ENCODE peak calls at places on chromosome 21, in ten cellular contexts. K is CD8-positive, alpha-beta memory T cell; Y is HAP-1; T is fibroblast of lung; C is left ventricle myocardium inferior; A is heart right ventricle; B is neural progenitor cell; W is pancreas; V is A549; O is colonic mucosa. L is an unnamed sample. For H3K9me3, the result is how much of the 10 kb centered on the place peaks cover.

GRCh38 chr21:43352568-43353281 is 74.2 kb downstream of the SIK1 start:
- DNase-seq in K (no peak), Y (peak), T (no peak), C (no peak), A (no peak), B (no peak), W (no peak), V (no peak), O (no peak), L (no peak)

GRCh38 chr21:45378258-45378966 is 26.6 kb upstream of the COL18A1 start:
- DNase-seq in K (no peak), Y (peak), T (peak), C (peak), A (no peak), B (peak), W (peak), V (no peak), O (no peak), L (no peak)

GRCh38 chr21:46354046-46354445 is 30.1 kb downstream of the PCNT start:
- DNase-seq in K (no peak), Y (no peak), T (no peak), C (no peak), A (no peak), B (no peak), W (no peak), V (no peak), O (no peak), L (no peak)

GRCh38 chr21:27805696-27806095 is 838.8 kb upstream of the ADAMTS5 start:
- DNase-seq in K (no peak), Y (no peak), T (no peak), C (no peak), A (no peak), B (no peak), W (no peak), V (no peak), O (no peak), L (no peak)

GRCh38 chr21:43923391-43923790 is 58.4 kb downstream of the AGPAT3 start:
- DNase-seq in K (no peak), Y (no peak), T (peak), C (no peak), A (no peak), B (no peak), W (no peak), V (no peak), O (no peak), L (no peak)

GRCh38 chr21:38824124-38824822 is 18.5 kb downstream of the ETS2 start:
- DNase-seq in K (no peak), Y (no peak), T (peak), C (no peak), A (no peak), B (no peak), W (no peak), V (no peak), O (peak), L (no peak)

GRCh38 chr21:38310619-38311018 is 53.8 kb downstream of the KCNJ15 start:
- DNase-seq in K (no peak), Y (no peak), T (peak), C (no peak), A (no peak), B (no peak), W (no peak), V (no peak), O (no peak), L (no peak)

GRCh38 chr21:38507374-38507942 is 9.2 kb upstream of the ERG start:
- DNase-seq in K (no peak), Y (no peak), T (no peak), C (no peak), A (no peak), B (no peak), W (no peak), V (no peak), O (no peak), L (no peak)

GRCh38 chr21:44929799-44930542 is 9.3 kb upstream of the ITGB2 start:
- DNase-seq in K (no peak), Y (no peak), T (no peak), C (peak), A (no peak), B (no peak), W (no peak), V (no peak), O (no peak), L (no peak)

GRCh38 chr21:34807146-34807880 is 138.5 kb downstream of the CLIC6 start:
- DNase-seq in K (peak), Y (no peak), T (peak), C (no peak), A (no peak), B (no peak), W (no peak), V (peak), O (no peak), L (peak)

GRCh38 chr21:27590271-27590670 is 623.4 kb upstream of the ADAMTS5 start:
- DNase-seq in K (no peak), Y (no peak), T (no peak), C (peak), A (peak), B (no peak), W (no peak), V (no peak), O (no peak), L (peak)

GRCh38 chr21:21029159-21029558 is 30.9 kb downstream of the NCAM2 start:
- DNase-seq in K (no peak), Y (peak), T (peak), C (no peak), A (no peak), B (no peak), W (no peak), V (no peak), O (no peak), L (peak)

GRCh38 chr21:38349111-38349746 is 92.4 kb downstream of the KCNJ15 start:
- DNase-seq in K (no peak), Y (no peak), T (no peak), C (no peak), A (no peak), B (no peak), W (no peak), V (no peak), O (no peak), L (peak)

GRCh38 chr21:44365967-44366585 is 12.7 kb downstream of the TRPM2 start:
- DNase-seq in K (no peak), Y (no peak), T (no peak), C (no peak), A (no peak), B (no peak), W (peak), V (no peak), O (no peak), L (no peak)

GRCh38 chr21:46205121-46205520 is 20.9 kb upstream of the SPATC1L start:
- DNase-seq in K (no peak), Y (no peak), T (no peak), C (peak), A (no peak), B (no peak), W (peak), V (no peak), O (no peak), L (no peak)

GRCh38 chr21:44952116-44952928 is 12.5 kb downstream of the SLX9 start:
- DNase-seq in K (no peak), Y (no peak), T (no peak), C (peak), A (peak), B (no peak), W (no peak), V (no peak), O (no peak), L (no peak)

GRCh38 chr21:41997657-41998056 is 12.5 kb downstream of the ZBTB21 start:
- DNase-seq in K (no peak), Y (no peak), T (no peak), C (no peak), A (no peak), B (no peak), W (no peak), V (no peak), O (no peak), L (no peak)

GRCh38 chr21:42103843-42104242 is 32.7 kb downstream of the UMODL1 start:
- DNase-seq in K (no peak), Y (no peak), T (no peak), C (no peak), A (no peak), B (no peak), W (no peak), V (no peak), O (no peak), L (no peak)

GRCh38 chr21:46095106-46095719 is 2.7 kb upstream of the COL6A2 start:
- DNase-seq in K (no peak), Y (no peak), T (no peak), C (no peak), A (no peak), B (no peak), W (no peak), V (no peak), O (no peak), L (no peak)

GRCh38 chr21:37658994-37659458 is 257.2 kb downstream of the KCNJ6 start:
- DNase-seq in K (no peak), Y (no peak), T (peak), C (no peak), A (no peak), B (no peak), W (no peak), V (peak), O (no peak), L (no peak)

GRCh38 chr21:43318841-43319781 is 107.8 kb downstream of the SIK1 start:
- DNase-seq in K (no peak), Y (no peak), T (peak), C (no peak), A (peak), B (no peak), W (no peak), V (no peak), O (no peak), L (peak)

GRCh38 chr21:42672699-42673458 is 19.5 kb downstream of the PDE9A start:
- DNase-seq in K (no peak), Y (no peak), T (peak), C (no peak), A (no peak), B (peak), W (no peak), V (no peak), O (no peak), L (peak)

GRCh38 chr21:18041012-18041411 is 203.6 kb upstream of the CHODL start:
- DNase-seq in K (no peak), Y (peak), T (no peak), C (no peak), A (no peak), B (peak), W (no peak), V (no peak), O (no peak), L (peak)

GRCh38 chr21:33268736-33269441 is 2.7 kb downstream of the IL10RB start:
- DNase-seq in K (no peak), Y (no peak), T (no peak), C (no peak), A (no peak), B (no peak), W (peak), V (no peak), O (peak), L (no peak)
- H3K9me3 ChIP-seq in K (under half), Y (under half), T (under half), C (under half), A (under half), B (under half), W (under half), V (under half), O (under half), L (under half)

GRCh38 chr21:26070121-26070520 is 100.4 kb downstream of the APP start:
- DNase-seq in K (no peak), Y (no peak), T (no peak), C (no peak), A (no peak), B (no peak), W (no peak), V (no peak), O (no peak), L (no peak)

GRCh38 chr21:26072891-26073615 is 97.5 kb downstream of the APP start:
- DNase-seq in K (no peak), Y (no peak), T (peak), C (no peak), A (no peak), B (no peak), W (no peak), V (no peak), O (no peak), L (no peak)

GRCh38 chr21:26067836-26068401 is 102.7 kb downstream of the APP start:
- DNase-seq in K (peak), Y (no peak), T (no peak), C (no peak), A (no peak), B (no peak), W (no peak), V (no peak), O (no peak), L (peak)

GRCh38 chr21:26068776-26069175 is 101.8 kb downstream of the APP start:
- DNase-seq in K (no peak), Y (no peak), T (no peak), C (no peak), A (no peak), B (no peak), W (no peak), V (no peak), O (no peak), L (no peak)

DNA sequence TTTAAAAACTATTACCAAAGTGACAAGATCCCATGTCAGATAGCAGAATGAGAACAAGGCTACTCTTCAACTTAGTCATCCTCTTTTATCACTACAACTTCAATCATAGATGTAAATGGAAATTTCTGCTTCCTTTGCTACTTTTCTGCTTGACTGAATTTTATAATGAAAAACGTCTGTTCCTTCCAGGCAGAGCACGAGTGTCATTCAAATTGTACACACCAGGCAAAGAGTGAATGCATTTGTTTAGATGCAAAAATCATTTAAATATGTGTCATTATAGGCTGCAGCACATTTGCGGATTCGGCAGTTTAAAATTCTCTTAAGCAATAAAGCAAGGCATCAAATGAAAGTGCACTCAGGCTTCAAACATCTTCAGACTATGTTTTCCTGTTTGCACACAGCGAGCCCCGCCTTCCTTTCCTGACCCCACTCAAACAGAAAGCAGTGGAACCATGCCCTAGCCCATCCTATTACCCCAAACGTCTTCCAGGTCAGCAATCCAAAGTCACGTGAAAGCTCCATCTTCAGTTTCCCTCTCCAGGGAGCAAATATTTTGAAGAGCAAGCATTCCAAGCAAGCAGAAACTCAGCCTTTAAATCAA is 99.6 kb downstream of the APP start:
- DNase-seq in K (peak), Y (peak), T (peak), C (no peak), A (no peak), B (peak), W (no peak), V (no peak), O (peak), L (no peak)
- H3K9me3 ChIP-seq in K (under half), Y (under half), T (under half), C (under half), A (under half), B (under half), W (under half), V (under half), O (under half), L (under half)

DNA sequence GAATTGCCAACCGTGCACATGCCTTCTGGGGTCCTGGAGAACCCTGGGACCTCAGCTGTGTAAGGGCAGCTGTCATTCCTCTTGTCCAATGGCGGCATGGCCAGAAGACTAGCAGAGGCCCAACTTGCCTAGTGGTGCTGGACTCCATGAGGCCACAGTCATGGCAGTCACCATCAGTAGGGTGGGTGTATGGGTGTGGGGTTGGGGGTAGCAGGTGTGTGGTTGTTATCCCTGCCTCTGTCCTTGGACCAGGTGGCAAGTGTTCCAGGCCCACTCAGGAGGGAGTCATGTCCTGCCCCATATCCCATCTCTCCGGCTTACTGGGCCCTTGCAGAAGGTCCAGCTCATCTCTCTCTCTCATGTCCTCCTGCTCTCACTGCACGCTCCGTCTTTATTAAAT is 1596.2 kb downstream of the MRPL39 start:
- DNase-seq in K (no peak), Y (no peak), T (no peak), C (no peak), A (no peak), B (no peak), W (no peak), V (no peak), O (no peak), L (no peak)
- H3K9me3 ChIP-seq in K (under half), Y (under half), T (under half), C (under half), A (under half), B (under half), W (under half), V (under half), O (under half), L (under half)

DNA sequence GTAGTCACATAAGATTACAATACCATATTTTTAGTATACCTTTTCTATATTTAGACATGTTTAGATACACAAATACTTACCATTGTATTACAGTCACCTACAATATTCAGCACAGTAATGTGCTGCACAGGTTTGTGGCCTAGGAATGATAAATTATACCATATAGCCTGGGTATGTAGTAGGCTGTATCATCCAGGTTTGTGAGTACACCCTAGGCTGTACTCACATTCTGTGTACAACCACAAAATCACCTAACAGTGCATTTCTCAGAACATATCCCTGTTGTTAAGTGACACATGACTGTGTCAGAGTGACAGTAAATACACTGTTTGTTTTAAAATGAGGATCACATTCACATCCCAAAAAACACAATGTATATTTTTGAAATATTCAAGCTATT is 11.2 kb downstream of the KRTAP21-3 start:
- DNase-seq in K (no peak), Y (no peak), T (no peak), C (no peak), A (no peak), B (no peak), W (no peak), V (no peak), O (no peak), L (no peak)
- H3K9me3 ChIP-seq in K (under half), Y (under half), T (under half), C (under half), A (under half), B (under half), W (under half), V (under half), O (under half), L (under half)

GRCh38 chr21:40901690-40902089 is 54.7 kb upstream of the DSCAM start:
- DNase-seq in K (no peak), Y (no peak), T (no peak), C (peak), A (peak), B (no peak), W (no peak), V (no peak), O (no peak), L (no peak)

GRCh38 chr21:40902299-40902698 is 55.3 kb upstream of the DSCAM start:
- DNase-seq in K (no peak), Y (no peak), T (no peak), C (no peak), A (no peak), B (no peak), W (no peak), V (no peak), O (no peak), L (no peak)

GRCh38 chr21:40902993-40903392 is 56.0 kb upstream of the DSCAM start:
- DNase-seq in K (no peak), Y (no peak), T (no peak), C (no peak), A (no peak), B (no peak), W (no peak), V (no peak), O (no peak), L (no peak)

DNA sequence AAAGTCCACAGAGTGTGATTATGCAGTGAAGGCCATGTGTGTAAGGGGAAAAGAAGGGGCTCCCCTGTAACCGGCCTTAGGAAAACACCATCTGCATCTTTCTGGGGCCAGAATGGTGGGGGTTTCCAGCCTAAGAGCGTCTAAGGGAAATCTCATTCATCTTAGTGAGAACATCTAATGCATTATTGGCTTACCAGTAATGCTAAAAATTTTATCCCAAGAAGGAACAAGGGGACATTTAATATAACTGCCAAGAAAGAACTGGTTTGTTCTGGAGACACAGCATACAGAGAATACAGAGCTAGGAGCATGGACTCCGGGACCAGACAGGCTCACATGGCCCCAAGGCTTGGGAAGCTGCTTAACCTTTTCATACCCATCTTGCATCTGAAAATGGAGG is 58.3 kb upstream of the DSCAM start:
- DNase-seq in K (no peak), Y (no peak), T (no peak), C (no peak), A (no peak), B (no peak), W (no peak), V (no peak), O (no peak), L (no peak)
- H3K9me3 ChIP-seq in K (under half), Y (under half), T (under half), C (under half), A (under half), B (under half), W (under half), V (under half), O (under half), L (under half)

GRCh38 chr21:36183144-36183795 is 26.6 kb downstream of the DOP1B start:
- DNase-seq in K (no peak), Y (no peak), T (no peak), C (no peak), A (no peak), B (no peak), W (no peak), V (no peak), O (no peak), L (no peak)

GRCh38 chr21:36175771-36176565 is 19.3 kb downstream of the DOP1B start:
- DNase-seq in K (no peak), Y (no peak), T (no peak), C (no peak), A (no peak), B (no peak), W (no peak), V (no peak), O (no peak), L (no peak)

GRCh38 chr21:36180963-36181362 is 24.3 kb downstream of the DOP1B start:
- DNase-seq in K (no peak), Y (no peak), T (no peak), C (no peak), A (no peak), B (no peak), W (no peak), V (no peak), O (no peak), L (no peak)

GRCh38 chr21:36179145-36179544 is 22.5 kb downstream of the DOP1B start:
- DNase-seq in K (no peak), Y (no peak), T (peak), C (no peak), A (no peak), B (no peak), W (no peak), V (no peak), O (no peak), L (no peak)

GRCh38 chr21:36178349-36178748 is 21.7 kb downstream of the DOP1B start:
- DNase-seq in K (no peak), Y (no peak), T (no peak), C (no peak), A (no peak), B (no peak), W (no peak), V (no peak), O (no peak), L (no peak)
- H3K9me3 ChIP-seq in K (under half), Y (under half), T (under half), C (under half), A (under half), B (under half), W (under half), V (under half), O (under half), L (under half)

DNA sequence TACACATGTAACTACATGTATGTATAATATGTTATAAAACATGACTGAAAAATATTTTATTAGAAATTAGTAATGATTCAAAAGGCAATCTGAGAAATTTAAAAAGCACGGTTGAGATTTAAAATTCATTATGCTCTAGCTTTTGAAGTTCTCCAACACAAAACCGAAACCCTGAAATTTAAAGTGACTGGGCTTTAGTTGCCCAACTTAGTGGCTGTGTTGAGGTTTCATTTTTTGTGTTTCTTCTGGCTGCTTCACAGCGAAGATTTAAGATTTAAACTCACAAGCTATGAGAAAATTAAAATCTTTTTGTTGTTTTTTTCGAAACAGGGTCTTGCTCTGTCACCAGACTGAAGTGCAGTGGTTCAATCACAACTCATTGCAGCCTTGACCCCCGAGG is 1058.7 kb downstream of the NCAM2 start:
- DNase-seq in K (no peak), Y (no peak), T (no peak), C (no peak), A (no peak), B (no peak), W (no peak), V (no peak), O (no peak), L (no peak)
- H3K9me3 ChIP-seq in K (under half), Y (under half), T (under half), C (under half), A (under half), B (under half), W (under half), V (under half), O (under half), L (under half)

L was measured in cardiac muscle cell.